ENCODE peak calls at places on chromosomes 12 and 14, in six cellular contexts. Y, S, V, N, R and D are unnamed samples.

GRCh38 chr12:81245918-81246611 is 168.2 kb downstream of the ACSS3 start:
- DNase-seq in Y (no peak), S (peak), V (no peak), N (no peak), R (peak), D (peak)

GRCh38 chr12:125882141-125882540 is 816.9 kb downstream of the AACS start:
- DNase-seq in Y (no peak), R (no peak), V (no peak), N (no peak), S (no peak), D (peak)

GRCh38 chr14:35405304-35405996 is 901 bp upstream of the NFKBIA start:
- DNase-seq in Y (no peak), V (no peak), R (no peak), S (no peak), N (no peak), D (peak)

GRCh38 chr12:114248527-114248926 is 157.4 kb downstream of the TBX5 start:
- DNase-seq in R (no peak), N (no peak), Y (no peak), V (no peak), S (no peak), D (no peak)

GRCh38 chr12:74537126-74537706 is 419 bp upstream of the ATXN7L3B start:
- DNase-seq in S (peak), N (no peak), R (peak), V (no peak), Y (peak), D (peak)

GRCh38 chr12:131456301-131457027 is 254.4 kb upstream of the SFSWAP start:
- DNase-seq in R (no peak), S (no peak), N (peak), V (no peak), Y (no peak), D (no peak)

GRCh38 chr14:92465353-92466067 is 48.1 kb upstream of the RIN3 start:
- DNase-seq in Y (no peak), N (peak), S (no peak), R (no peak), V (no peak), D (no peak)

GRCh38 chr12:76422878-76423438 is 74.7 kb upstream of the BBS10 start:
- DNase-seq in Y (peak), N (no peak), V (no peak), R (peak), S (no peak), D (peak)

GRCh38 chr12:123034865-123035264 is 54.4 kb downstream of the ARL6IP4 start:
- DNase-seq in S (no peak), R (peak), Y (peak), V (no peak), N (no peak), D (no peak)

GRCh38 chr12:52608826-52609630 is 7.8 kb upstream of the KRT72 start:
- DNase-seq in S (no peak), N (peak), Y (no peak), V (no peak), R (no peak), D (no peak)

GRCh38 chr14:104680056-104680805 is 9.2 kb upstream of the INF2 start:
- DNase-seq in Y (peak), N (no peak), R (peak), V (no peak), S (no peak), D (peak)

GRCh38 chr14:33689680-33690079 is 261.2 kb downstream of the EGLN3 start:
- DNase-seq in N (no peak), Y (no peak), V (no peak), S (no peak), R (no peak), D (no peak)

GRCh38 chr14:33686856-33687255 is 264.0 kb downstream of the EGLN3 start:
- DNase-seq in R (no peak), N (no peak), Y (no peak), S (no peak), V (no peak), D (no peak)

GRCh38 chr14:33685026-33685425 is 265.8 kb downstream of the EGLN3 start:
- DNase-seq in N (no peak), V (no peak), Y (no peak), S (no peak), R (no peak), D (no peak)

GRCh38 chr14:33685698-33686097 is 265.2 kb downstream of the EGLN3 start:
- DNase-seq in N (no peak), S (no peak), R (no peak), Y (no peak), V (no peak), D (no peak)

DNA sequence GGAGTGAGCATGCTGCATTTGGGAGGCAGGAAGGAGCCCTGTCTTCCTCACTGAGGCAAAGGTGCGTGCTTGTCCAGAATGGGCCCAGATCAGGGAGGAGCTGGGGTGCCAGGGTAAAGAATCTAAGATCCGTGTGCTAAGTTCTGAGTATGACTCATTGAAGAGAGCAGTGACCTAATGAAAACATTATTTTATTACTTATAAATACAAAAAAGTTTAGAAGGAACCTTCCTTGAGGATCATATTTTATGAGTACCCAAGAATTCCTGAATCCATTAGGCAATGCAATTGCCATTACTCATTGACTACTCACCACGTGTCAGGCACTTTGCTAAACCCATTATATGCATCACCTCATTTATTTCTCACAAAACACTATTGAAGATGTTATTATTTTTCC is 264.7 kb downstream of the EGLN3 start:
- DNase-seq in S (no peak), V (no peak), Y (peak), R (peak), N (no peak), D (no peak)
- H3K27ac ChIP-seq in S (no peak), V (no peak), Y (no peak), R (peak), N (no peak), D (no peak)

GRCh38 chr12:50686976-50687375 is 76.9 kb upstream of the ATF1 start:
- DNase-seq in V (no peak), S (no peak), N (no peak), R (no peak), Y (no peak), D (peak)

GRCh38 chr12:50690923-50691322 is 73.0 kb upstream of the ATF1 start:
- DNase-seq in R (no peak), Y (no peak), S (no peak), V (no peak), N (no peak), D (no peak)

GRCh38 chr12:50685641-50686040 is 78.3 kb upstream of the ATF1 start:
- DNase-seq in Y (no peak), R (no peak), S (no peak), N (no peak), V (no peak), D (peak)

GRCh38 chr12:50689437-50689836 is 74.5 kb upstream of the ATF1 start:
- DNase-seq in R (no peak), N (no peak), Y (no peak), S (no peak), V (no peak), D (peak)

DNA sequence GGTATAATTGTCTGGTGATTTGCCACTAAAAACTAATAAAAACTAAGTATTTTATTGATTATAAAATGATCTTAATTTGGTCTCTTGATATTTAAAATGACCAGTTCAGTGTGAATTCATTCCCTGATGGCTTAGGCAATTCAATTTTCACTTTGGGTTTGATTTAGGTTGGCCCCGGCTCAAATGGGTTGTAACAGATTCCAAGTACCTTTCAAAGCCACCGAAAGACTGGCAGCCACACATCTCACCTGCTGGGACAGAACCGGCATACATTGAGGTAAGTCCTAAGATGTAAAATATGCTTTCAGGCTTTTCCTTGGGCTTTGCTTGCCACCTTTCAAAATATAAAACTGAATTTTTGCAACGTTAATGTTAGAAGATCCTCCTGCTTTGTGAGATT is 77.5 kb upstream of the ATF1 start:
- DNase-seq in R (no peak), V (no peak), N (no peak), Y (no peak), S (no peak), D (no peak)
- H2BK15ac ChIP-seq in R (no peak), V (no peak), N (no peak), Y (no peak), S (no peak), D (no peak)

DNA sequence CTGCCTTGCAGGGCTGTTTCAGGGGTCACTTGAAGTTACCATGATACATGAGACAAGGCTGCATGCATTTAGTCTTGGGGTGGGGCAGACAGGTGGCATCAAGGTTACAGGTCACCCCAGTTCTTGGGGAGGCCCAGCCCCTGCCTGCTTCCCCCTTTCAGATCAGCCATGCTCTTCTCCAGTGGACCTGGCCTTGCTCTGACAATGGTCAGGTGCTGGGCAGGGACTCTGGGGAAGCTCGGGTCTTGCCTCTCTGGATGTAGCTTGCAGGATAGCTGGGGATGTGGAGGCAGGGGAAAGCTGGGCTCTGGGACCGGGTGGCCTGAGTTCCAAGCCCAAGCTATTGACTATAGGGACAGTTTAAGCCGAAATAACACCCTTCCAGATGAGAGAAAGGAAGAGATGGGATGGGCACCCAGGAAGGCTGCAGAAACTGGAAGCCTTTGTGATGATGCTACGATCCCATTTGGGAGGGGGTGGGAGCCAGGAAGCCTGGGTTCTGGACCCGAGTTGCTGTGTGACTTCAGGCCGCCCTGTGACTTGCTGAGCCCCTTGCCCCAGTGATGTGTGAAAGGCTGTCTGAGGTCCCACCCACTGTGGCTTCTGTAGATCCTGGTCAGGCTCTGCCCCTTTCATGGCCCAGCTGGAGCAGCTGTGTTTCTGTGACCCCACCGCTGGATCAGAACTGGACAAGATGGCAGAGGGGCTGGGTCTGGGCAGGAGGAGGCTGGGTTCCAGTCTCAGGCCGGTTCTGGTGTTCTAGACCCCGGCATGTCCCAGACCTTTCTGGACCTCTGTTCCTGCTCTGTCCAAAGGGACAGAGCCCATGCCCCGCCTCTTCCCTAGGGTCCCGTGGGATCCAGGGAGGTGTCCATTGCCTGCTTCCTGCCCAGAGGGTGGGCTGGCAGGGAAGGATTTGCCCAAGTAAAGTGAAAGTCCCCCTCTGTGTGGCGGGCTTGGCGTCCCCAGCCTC is 2.1 kb downstream of the TNFAIP2 start:
- DNase-seq in N (no peak), S (no peak), R (no peak), Y (no peak), V (no peak), D (no peak)
- H3K4me2 ChIP-seq in N (no peak), S (no peak), R (no peak), Y (no peak), V (no peak), D (no peak)

GRCh38 chr12:119177724-119178380 is 879 bp upstream of the HSPB8 start:
- DNase-seq in S (no peak), Y (no peak), V (no peak), N (peak), R (no peak), D (peak)
- H3K27ac ChIP-seq in S (no peak), Y (no peak), V (no peak), N (no peak), R (peak), D (peak)